ENCODE peak calls at places on chromosomes 1 and 21, in eight cellular contexts. X, J, U, K, G, Z, R and N are unnamed samples.

GRCh38 chr21:25956993-25957714 is 213.4 kb downstream of the APP start:
- DNase-seq in J (no peak), Z (no peak), R (no peak), X (no peak), K (no peak), G (peak), U (no peak), N (no peak)

GRCh38 chr1:63317007-63317813 is 5.2 kb upstream of the FOXD3 start:
- DNase-seq in Z (no peak), G (peak), X (no peak), R (peak), J (no peak), U (peak), K (peak), N (peak)

GRCh38 chr1:24899581-24900485 is 30.2 kb downstream of the RUNX3 start:
- DNase-seq in K (no peak), U (no peak), X (no peak), Z (no peak), R (no peak), J (peak), G (no peak), N (no peak)

GRCh38 chr1:68143633-68144032 is 88.7 kb downstream of the WLS start:
- DNase-seq in U (no peak), X (no peak), Z (no peak), R (no peak), J (no peak), G (no peak), K (no peak), N (no peak)

GRCh38 chr1:192539450-192540132 is 36.0 kb upstream of the RGS1 start:
- DNase-seq in J (no peak), Z (no peak), G (peak), K (peak), U (no peak), X (no peak), R (no peak), N (no peak)

GRCh38 chr21:33761104-33762036 is 119.1 kb downstream of the ITSN1 start:
- DNase-seq in U (no peak), G (peak), K (peak), R (no peak), J (no peak), X (peak), Z (no peak), N (peak)

GRCh38 chr21:45556645-45557601 is 14.7 kb upstream of the SLC19A1 start:
- DNase-seq in U (no peak), Z (no peak), G (no peak), K (no peak), X (peak), J (no peak), R (no peak), N (no peak)

GRCh38 chr1:27567183-27567526 is 36.8 kb downstream of the AHDC1 start:
- DNase-seq in X (peak), U (no peak), R (no peak), J (no peak), K (no peak), Z (no peak), G (no peak), N (no peak)

GRCh38 chr21:27423073-27423472 is 456.2 kb upstream of the ADAMTS5 start:
- DNase-seq in G (peak), K (peak), X (peak), J (no peak), R (no peak), U (peak), Z (no peak), N (no peak)

GRCh38 chr21:29349702-29350101 is 51.0 kb downstream of the BACH1 start:
- DNase-seq in K (no peak), X (no peak), Z (no peak), J (no peak), G (no peak), R (no peak), U (no peak), N (peak)

GRCh38 chr1:61170328-61171238 is 88.2 kb downstream of the NFIA start:
- DNase-seq in Z (no peak), J (no peak), K (no peak), G (peak), U (no peak), X (no peak), R (no peak), N (peak)

GRCh38 chr1:94115900-94116436 is 5.0 kb downstream of the ABCA4 start:
- DNase-seq in K (no peak), X (peak), Z (no peak), G (peak), U (no peak), J (no peak), R (no peak), N (no peak)

GRCh38 chr1:30748098-30748698 is 9.4 kb downstream of the LAPTM5 start:
- DNase-seq in K (no peak), J (no peak), U (no peak), Z (no peak), X (no peak), G (no peak), R (no peak), N (peak)

GRCh38 chr1:243944429-243945160 is 94.6 kb upstream of the AKT3 start:
- DNase-seq in Z (no peak), R (no peak), J (no peak), U (no peak), X (no peak), K (no peak), G (peak), N (no peak)

GRCh38 chr1:61058477-61059245 is 23.7 kb upstream of the NFIA start:
- DNase-seq in J (no peak), G (peak), X (no peak), R (no peak), U (no peak), Z (no peak), K (no peak), N (peak)

GRCh38 chr1:145979746-145980435 is 15.4 kb downstream of the POLR3GL start:
- DNase-seq in X (peak), K (no peak), G (no peak), U (peak), R (no peak), J (no peak), Z (no peak), N (peak)

GRCh38 chr1:192476802-192477298 is 98.7 kb upstream of the RGS1 start:
- DNase-seq in K (no peak), J (no peak), Z (no peak), U (no peak), X (no peak), R (no peak), G (peak), N (peak)

GRCh38 chr1:105894006-105894405 is 1162.5 kb upstream of the PRMT6 start:
- DNase-seq in R (no peak), J (no peak), U (no peak), G (peak), X (no peak), Z (no peak), K (no peak), N (no peak)

GRCh38 chr1:204589409-204590038 is 73.3 kb downstream of the MDM4 start:
- DNase-seq in U (no peak), K (no peak), X (no peak), J (no peak), G (peak), R (no peak), Z (no peak), N (no peak)

GRCh38 chr1:246425139-246425794 is 81.8 kb downstream of the SMYD3 start:
- DNase-seq in X (no peak), J (no peak), G (no peak), Z (no peak), U (no peak), R (no peak), K (no peak), N (peak)

GRCh38 chr1:219518168-219518905 is 94.6 kb downstream of the ZC3H11B start:
- DNase-seq in Z (no peak), X (no peak), J (no peak), G (peak), U (no peak), R (no peak), K (peak), N (no peak)

GRCh38 chr1:176692431-176692830 is 229.5 kb downstream of the PAPPA2 start:
- DNase-seq in J (no peak), R (no peak), K (no peak), U (no peak), Z (no peak), G (no peak), X (no peak), N (no peak)

GRCh38 chr1:30750751-30751291 is 6.8 kb downstream of the LAPTM5 start:
- DNase-seq in K (no peak), X (no peak), U (no peak), G (no peak), R (no peak), J (no peak), Z (no peak), N (no peak)

GRCh38 chr1:158037876-158038359 is 44.5 kb downstream of the KIRREL1 start:
- DNase-seq in X (peak), K (peak), J (no peak), R (no peak), G (peak), U (no peak), Z (no peak), N (no peak)

GRCh38 chr1:8314346-8315280 is 3.3 kb upstream of the SLC45A1 start:
- DNase-seq in K (peak), J (no peak), R (peak), U (peak), G (peak), X (peak), Z (no peak), N (peak)

GRCh38 chr1:16114527-16115467 is 41.1 kb downstream of the EPHA2 start:
- DNase-seq in J (no peak), R (no peak), K (no peak), Z (no peak), X (no peak), G (no peak), U (no peak), N (no peak)

GRCh38 chr21:38488640-38489282 is 9.5 kb downstream of the ERG start:
- DNase-seq in X (no peak), U (no peak), Z (no peak), K (no peak), J (no peak), G (no peak), R (no peak), N (no peak)

GRCh38 chr1:223109581-223110026 is 33.4 kb downstream of the TLR5 start:
- DNase-seq in U (peak), G (no peak), R (peak), X (no peak), K (no peak), J (no peak), Z (no peak), N (no peak)

GRCh38 chr1:151905070-151905442 is 4.3 kb downstream of the THEM4 start:
- DNase-seq in X (peak), R (no peak), K (no peak), G (no peak), U (no peak), Z (no peak), J (no peak), N (no peak)

GRCh38 chr21:28150778-28151177 is 841.9 kb downstream of the LTN1 start:
- DNase-seq in J (no peak), G (peak), Z (no peak), X (no peak), K (no peak), R (no peak), U (no peak), N (no peak)

GRCh38 chr1:35243681-35244080 is 24.8 kb upstream of the ZMYM4 start:
- DNase-seq in X (no peak), G (no peak), U (no peak), R (no peak), K (no peak), Z (no peak), J (no peak), N (no peak)

GRCh38 chr21:45269861-45270260 is 17.8 kb downstream of the POFUT2 start:
- DNase-seq in K (no peak), Z (no peak), R (no peak), X (peak), J (no peak), G (no peak), U (peak), N (no peak)

GRCh38 chr1:6613361-6614018 is at the start of gene PHF13:
- DNase-seq in X (peak), Z (peak), K (peak), J (peak), U (peak), G (peak), R (peak), N (peak)
- TF ChIP-seq POLR2A in X (peak), Z (no peak), K (no peak), J (peak), U (no peak), G (peak), R (peak), N (no peak)

GRCh38 chr1:150564051-150564991 is 15.1 kb downstream of the MCL1 start:
- DNase-seq in X (peak), G (no peak), J (no peak), U (no peak), R (no peak), Z (no peak), K (no peak), N (peak)
- TF ChIP-seq POLR2A in X (no peak), G (peak), J (no peak), U (no peak), R (no peak), Z (no peak), K (no peak), N (peak)

GRCh38 chr1:6600410-6601048 is 2.1 kb downstream of the KLHL21 start:
- DNase-seq in R (no peak), U (no peak), X (no peak), Z (no peak), J (no peak), G (peak), K (no peak), N (no peak)

GRCh38 chr1:6601865-6602668 is 602 bp downstream of the KLHL21 start:
- DNase-seq in R (peak), J (no peak), K (no peak), Z (no peak), G (peak), U (peak), X (peak), N (peak)

GRCh38 chr1:6602669-6603423 is at the start of gene KLHL21:
- DNase-seq in Z (peak), G (peak), R (peak), U (peak), K (peak), X (peak), J (no peak), N (peak)

GRCh38 chr1:6599141-6599975 is 3.3 kb downstream of the KLHL21 start:
- DNase-seq in X (no peak), Z (no peak), J (no peak), R (no peak), G (no peak), K (no peak), U (no peak), N (no peak)

DNA sequence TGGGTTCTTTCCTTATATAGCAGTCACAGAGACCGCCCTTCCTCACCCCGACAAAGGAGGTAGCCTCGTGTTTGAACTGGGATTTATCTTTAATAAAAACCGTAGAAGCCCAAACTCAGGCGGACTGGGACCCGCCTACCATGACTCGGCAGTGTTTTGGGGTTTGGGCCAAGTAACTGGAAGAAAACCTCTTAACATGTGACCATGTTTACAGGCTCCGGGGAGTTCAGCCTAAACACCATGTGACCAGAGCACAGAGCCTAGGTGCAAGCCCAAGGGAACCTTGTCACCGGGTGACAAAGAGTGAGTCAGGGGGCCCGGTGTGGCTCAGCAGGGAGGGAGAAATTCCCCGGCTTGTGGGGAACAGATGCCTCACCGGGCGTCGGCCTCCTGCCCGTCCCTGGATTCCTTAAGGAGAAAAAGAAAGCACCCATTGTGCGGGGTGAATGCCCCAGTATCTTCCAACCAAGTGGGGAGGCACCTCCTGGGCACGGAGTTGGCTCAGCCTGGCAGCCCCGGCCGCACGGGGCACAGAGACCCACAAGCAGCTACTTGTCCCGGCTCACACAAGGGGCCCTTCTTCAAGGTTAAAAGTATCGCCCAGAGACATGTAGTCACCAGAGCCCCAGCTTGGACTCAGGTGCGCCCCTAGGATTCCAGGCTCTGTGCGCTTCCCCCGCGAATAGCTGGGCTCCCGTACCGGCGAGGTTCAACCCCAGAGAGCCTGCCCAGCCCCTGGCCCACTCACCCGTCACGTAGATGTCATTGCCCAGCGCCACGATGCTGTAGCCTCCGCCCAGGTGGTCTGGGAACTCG is 1.4 kb downstream of the KLHL21 start:
- DNase-seq in G (peak), J (peak), U (peak), X (peak), Z (peak), R (peak), K (peak), N (peak)
- TF ChIP-seq POLR2A in G (peak), J (peak), U (no peak), X (peak), Z (no peak), R (peak), K (no peak), N (peak)

DNA sequence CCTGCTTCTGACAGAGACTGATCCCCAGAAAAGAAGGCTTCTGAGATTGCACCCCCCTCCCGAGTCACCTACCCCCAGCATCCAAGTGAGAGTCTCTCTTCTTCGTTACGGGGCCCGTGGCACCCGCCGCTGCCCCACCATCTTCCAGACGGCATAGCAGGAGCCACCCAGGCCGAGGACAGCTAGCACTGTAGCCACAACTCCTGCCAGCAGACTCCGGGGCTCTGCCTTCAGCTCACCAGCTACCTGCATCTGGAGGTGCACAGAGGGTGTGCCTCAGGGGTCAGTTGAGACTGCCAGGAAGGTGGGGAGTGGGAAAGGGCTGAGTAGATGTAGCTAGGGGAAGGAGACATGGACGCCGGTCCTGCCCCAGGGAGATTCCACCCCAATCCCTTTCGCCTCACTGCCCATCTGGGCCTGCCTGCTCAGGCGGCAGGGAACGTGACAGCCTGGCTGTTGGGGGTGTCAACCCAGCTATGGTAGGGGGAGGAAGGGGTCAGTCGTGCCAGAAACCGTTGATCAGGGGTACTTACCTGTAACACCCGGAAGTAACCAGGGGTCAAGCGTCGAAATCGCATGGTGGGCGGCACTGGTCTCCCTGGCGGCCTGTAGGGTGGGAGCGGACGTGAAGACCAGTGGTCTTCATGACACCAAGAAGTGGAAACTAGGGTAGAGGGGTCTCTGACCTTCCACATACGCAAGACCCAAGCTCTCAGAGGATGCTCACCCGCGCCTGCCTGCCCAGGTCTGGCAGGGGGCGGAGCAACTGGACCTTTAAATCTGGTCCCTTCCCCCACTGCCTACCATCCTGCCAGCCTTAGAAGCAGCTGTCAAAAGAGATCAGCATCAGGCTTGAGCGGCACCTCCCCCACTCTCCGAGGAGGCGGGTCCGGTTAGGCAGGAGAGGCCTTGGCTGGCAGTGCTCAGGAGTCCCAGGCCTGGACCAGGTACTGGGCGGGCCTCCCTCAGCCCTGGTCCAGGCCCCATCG is at the start of gene ZNF593OS:
- DNase-seq in R (no peak), J (no peak), K (no peak), Z (no peak), U (no peak), X (no peak), G (no peak), N (no peak)
- TF ChIP-seq POLR2A in R (no peak), J (no peak), K (no peak), Z (no peak), U (no peak), X (no peak), G (no peak), N (no peak)

GRCh38 chr1:66271216-66271903 is 262.6 kb upstream of the SGIP1 start:
- DNase-seq in U (peak), G (peak), X (peak), R (peak), Z (no peak), J (no peak), K (peak), N (no peak)
- TF ChIP-seq POLR2A in U (no peak), G (peak), X (peak), R (peak), Z (no peak), J (peak), K (no peak), N (no peak)

GRCh38 chr21:30936207-30936606 is 54.8 kb upstream of the KRTAP11-1 start:
- DNase-seq in U (no peak), R (no peak), Z (no peak), G (no peak), K (no peak), X (no peak), J (no peak), N (no peak)

GRCh38 chr21:30935121-30935888 is 53.9 kb upstream of the KRTAP11-1 start:
- DNase-seq in J (no peak), R (no peak), Z (no peak), U (no peak), X (no peak), G (no peak), K (no peak), N (no peak)

DNA sequence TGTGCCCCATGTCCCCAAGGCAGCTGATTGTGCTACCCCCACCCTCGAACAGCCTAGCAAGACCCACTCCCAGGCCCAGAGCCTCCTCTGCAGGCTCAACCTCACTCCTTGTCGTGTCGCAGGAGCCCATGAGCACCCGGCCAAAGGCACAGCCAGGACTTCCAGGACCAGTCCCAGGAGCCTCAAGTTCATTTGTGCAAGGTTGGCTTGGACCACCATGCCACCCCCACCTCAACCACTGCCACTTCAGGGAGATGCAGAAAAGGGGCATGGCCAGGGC is 54.4 kb upstream of the KRTAP11-1 start:
- DNase-seq in X (no peak), R (no peak), J (no peak), U (no peak), K (no peak), G (no peak), Z (no peak), N (no peak)
- TF ChIP-seq POLR2A in X (no peak), R (no peak), J (no peak), U (no peak), K (no peak), G (no peak), Z (no peak), N (no peak)

GRCh38 chr1:19597463-19598309 is 46.4 kb upstream of the NBL1 start:
- DNase-seq in R (no peak), X (peak), K (peak), J (no peak), Z (no peak), U (no peak), G (peak), N (peak)

GRCh38 chr1:19599810-19600209 is 44.3 kb upstream of the NBL1 start:
- DNase-seq in G (no peak), U (no peak), Z (no peak), R (no peak), K (no peak), X (no peak), J (no peak), N (no peak)

GRCh38 chr1:19596065-19596718 is 47.9 kb upstream of the NBL1 start:
- DNase-seq in K (peak), Z (no peak), J (no peak), U (no peak), R (peak), G (peak), X (no peak), N (no peak)

GRCh38 chr1:19591482-19592093 is 52.5 kb upstream of the NBL1 start:
- DNase-seq in R (no peak), U (no peak), Z (no peak), K (no peak), X (no peak), G (no peak), J (no peak), N (no peak)

GRCh38 chr1:19596719-19597462 is 47.2 kb upstream of the NBL1 start:
- DNase-seq in J (peak), K (peak), U (peak), G (peak), Z (peak), X (peak), R (peak), N (peak)
- TF ChIP-seq POLR2A in J (peak), K (peak), U (peak), G (peak), Z (no peak), X (peak), R (peak), N (peak)